ENCODE peak calls at places on chromosomes 11 and 22, in seven cellular contexts. E, Z, P, F, T, K and A are unnamed samples.

GRCh38 chr22:50436841-50437341 is 37.9 kb downstream of the SBF1 start:
- DNase-seq in E (no peak), Z (no peak), P (no peak), F (no peak), T (no peak), K (no peak), A (no peak)

GRCh38 chr22:39419911-39420310 is 20.3 kb downstream of the TAB1 start:
- DNase-seq in E (no peak), Z (no peak), P (no peak), F (no peak), T (no peak), K (no peak), A (no peak)

GRCh38 chr11:1156506-1157340 is 1.0 kb upstream of the MUC5AC start:
- DNase-seq in E (no peak), Z (no peak), P (no peak), F (peak), T (peak), K (no peak), A (no peak)

GRCh38 chr11:45665206-45665932 is at the start of gene CHST1:
- DNase-seq in E (peak), Z (no peak), P (no peak), F (peak), T (no peak), K (peak), A (no peak)

GRCh38 chr22:22110548-22111266 is 128.1 kb upstream of the TOP3B start:
- DNase-seq in E (no peak), Z (peak), P (peak), F (no peak), T (no peak), K (peak), A (peak)

GRCh38 chr11:60924906-60925684 is 835 bp downstream of the TMEM132A start:
- DNase-seq in E (no peak), Z (no peak), P (no peak), F (no peak), T (no peak), K (no peak), A (no peak)

GRCh38 chr11:124482362-124483147 is 37.1 kb upstream of the OR8B8 start:
- DNase-seq in E (no peak), Z (peak), P (peak), F (no peak), T (no peak), K (no peak), A (no peak)

GRCh38 chr22:46072030-46072881 is 78.1 kb upstream of the PPARA start:
- DNase-seq in E (peak), Z (peak), P (no peak), F (peak), T (peak), K (peak), A (no peak)

GRCh38 chr11:66639066-66639813 is 737 bp downstream of the RBM4 start:
- DNase-seq in E (peak), Z (peak), P (peak), F (no peak), T (peak), K (no peak), A (no peak)

GRCh38 chr11:94593030-94593429 is 25.9 kb downstream of the PIWIL4 start:
- DNase-seq in E (no peak), Z (no peak), P (peak), F (no peak), T (no peak), K (no peak), A (no peak)

GRCh38 chr11:111633756-111634362 is 31.6 kb downstream of the SIK2 start:
- DNase-seq in E (no peak), Z (peak), P (peak), F (no peak), T (no peak), K (no peak), A (no peak)

GRCh38 chr11:86671386-86672006 is 920 bp downstream of the ME3 start:
- DNase-seq in E (peak), Z (peak), P (no peak), F (peak), T (peak), K (peak), A (no peak)

GRCh38 chr11:126146454-126147192 is 64.8 kb downstream of the RPUSD4 start:
- DNase-seq in E (no peak), Z (no peak), P (no peak), F (no peak), T (no peak), K (no peak), A (no peak)

GRCh38 chr22:50612715-50613221 is 12.2 kb downstream of the MAPK8IP2 start:
- DNase-seq in E (no peak), Z (no peak), P (no peak), F (peak), T (peak), K (no peak), A (no peak)

GRCh38 chr11:128302425-128303186 is 284.8 kb downstream of the ETS1 start:
- DNase-seq in E (no peak), Z (no peak), P (no peak), F (no peak), T (no peak), K (no peak), A (no peak)

GRCh38 chr11:4890279-4890678 is 8.6 kb downstream of the OR51T1 start:
- DNase-seq in E (no peak), Z (no peak), P (peak), F (no peak), T (no peak), K (no peak), A (no peak)

GRCh38 chr22:28570697-28571373 is 108.8 kb downstream of the TTC28 start:
- DNase-seq in E (no peak), Z (peak), P (no peak), F (no peak), T (no peak), K (no peak), A (peak)

GRCh38 chr11:117931971-117932370 is 2.8 kb upstream of the TMPRSS13 start:
- DNase-seq in E (no peak), Z (no peak), P (no peak), F (no peak), T (peak), K (no peak), A (no peak)

GRCh38 chr22:38137876-38138687 is 27.6 kb upstream of the BAIAP2L2 start:
- DNase-seq in E (no peak), Z (no peak), P (no peak), F (no peak), T (peak), K (no peak), A (no peak)

GRCh38 chr11:119889111-119889510 is 160.1 kb upstream of the NECTIN1 start:
- DNase-seq in E (no peak), Z (no peak), P (no peak), F (no peak), T (no peak), K (no peak), A (no peak)

GRCh38 chr22:42643632-42644421 is 3.4 kb upstream of the ATP5MGL start:
- DNase-seq in E (no peak), Z (no peak), P (no peak), F (no peak), T (no peak), K (no peak), A (no peak)

GRCh38 chr22:46763051-46763705 is 728 bp downstream of the TBC1D22A start:
- DNase-seq in E (peak), Z (no peak), P (no peak), F (no peak), T (peak), K (no peak), A (no peak)

GRCh38 chr22:22073769-22074561 is 91.4 kb upstream of the TOP3B start:
- DNase-seq in E (no peak), Z (no peak), P (no peak), F (no peak), T (no peak), K (no peak), A (no peak)

GRCh38 chr11:69311767-69312385 is 17.9 kb downstream of the MYEOV start:
- DNase-seq in E (no peak), Z (no peak), P (no peak), F (no peak), T (peak), K (no peak), A (no peak)

GRCh38 chr11:130725417-130726233 is 190.7 kb downstream of the SNX19 start:
- DNase-seq in E (no peak), Z (peak), P (no peak), F (no peak), T (no peak), K (no peak), A (no peak)

GRCh38 chr11:75775056-75775455 is 6.5 kb downstream of the DGAT2 start:
- DNase-seq in E (no peak), Z (no peak), P (no peak), F (no peak), T (no peak), K (no peak), A (no peak)
- H3K4me3 ChIP-seq in E (no peak), Z (no peak), P (no peak), F (no peak), T (no peak), K (no peak), A (no peak)

DNA sequence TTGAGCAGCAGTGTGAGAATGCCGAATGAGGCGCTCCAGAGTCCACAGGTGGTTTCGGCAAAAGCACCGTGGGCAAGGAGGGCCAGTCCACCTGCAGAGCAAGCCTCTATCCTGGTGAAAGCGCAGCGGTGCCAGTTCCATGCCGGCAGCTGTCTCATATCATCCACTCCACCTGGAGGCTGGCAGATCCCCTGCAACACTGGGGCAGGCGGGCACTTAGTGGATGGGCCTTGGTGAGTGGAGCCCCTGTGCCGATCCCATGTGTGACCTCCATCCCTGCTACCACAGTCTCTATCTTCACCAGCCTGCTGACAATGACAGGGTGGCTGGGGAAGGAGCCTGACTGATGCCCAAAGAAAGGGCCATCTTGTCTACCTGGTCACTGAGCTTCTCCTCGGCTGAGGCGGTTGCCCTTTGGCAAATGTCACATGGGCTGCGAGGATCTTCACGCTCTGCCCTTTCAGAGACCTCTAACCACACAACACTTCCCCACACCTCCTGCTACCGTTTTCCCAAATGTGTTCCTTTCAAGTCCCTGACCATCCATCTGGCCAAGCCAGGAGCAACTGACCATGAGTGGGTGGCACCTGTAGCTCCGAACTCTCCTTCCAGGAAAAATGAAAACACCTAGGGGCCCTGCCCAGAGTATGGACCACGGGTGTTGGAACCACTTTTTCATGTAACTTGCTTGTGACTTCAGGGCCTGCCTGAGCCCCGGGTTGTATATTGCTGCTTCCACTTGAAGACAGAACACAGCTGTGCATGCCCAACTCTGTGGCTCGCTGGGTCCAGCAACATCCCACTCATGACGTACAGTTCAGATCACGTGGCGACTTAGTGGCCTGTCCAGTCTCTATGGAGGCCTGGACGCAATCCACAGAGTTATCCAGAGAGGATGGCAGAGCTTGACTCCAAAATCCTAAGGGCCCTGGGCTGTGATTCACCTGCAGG is 7.1 kb downstream of the C11orf21 start:
- DNase-seq in E (peak), Z (no peak), P (no peak), F (no peak), T (peak), K (peak), A (no peak)
- TF ChIP-seq CTCF in E (no peak), Z (no peak), P (no peak), F (no peak), T (no peak), K (no peak), A (no peak)

DNA sequence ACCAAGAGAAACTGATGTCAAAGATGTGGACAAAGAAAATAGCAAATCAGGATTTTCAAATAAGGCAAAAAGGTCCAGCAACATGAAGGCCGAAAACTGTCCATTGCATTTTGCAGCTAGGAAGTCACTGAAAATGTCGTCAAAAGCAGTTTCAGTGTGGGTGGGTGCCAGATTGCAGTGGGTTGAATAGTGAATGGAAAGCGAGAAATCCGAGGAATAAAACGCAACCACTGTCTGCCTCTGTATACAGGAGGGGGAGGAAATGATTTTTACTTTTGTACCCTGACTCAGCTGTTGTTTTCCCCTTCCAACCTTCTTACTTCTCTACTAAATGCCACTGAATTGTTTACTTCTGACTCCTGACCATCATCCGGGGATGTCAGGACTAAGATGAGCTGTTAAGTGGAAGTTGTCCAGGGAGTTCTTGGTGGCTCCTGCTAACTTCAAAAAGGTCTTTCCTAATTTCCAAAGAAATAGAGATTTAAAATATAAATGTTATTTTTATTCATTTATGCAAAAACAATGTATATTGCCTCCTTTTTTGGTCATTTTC is 64.9 kb upstream of the BIRC3 start:
- DNase-seq in E (no peak), Z (peak), P (no peak), F (no peak), T (no peak), K (no peak), A (no peak)
- H3K4me3 ChIP-seq in E (no peak), Z (no peak), P (no peak), F (no peak), T (no peak), K (no peak), A (no peak)

DNA sequence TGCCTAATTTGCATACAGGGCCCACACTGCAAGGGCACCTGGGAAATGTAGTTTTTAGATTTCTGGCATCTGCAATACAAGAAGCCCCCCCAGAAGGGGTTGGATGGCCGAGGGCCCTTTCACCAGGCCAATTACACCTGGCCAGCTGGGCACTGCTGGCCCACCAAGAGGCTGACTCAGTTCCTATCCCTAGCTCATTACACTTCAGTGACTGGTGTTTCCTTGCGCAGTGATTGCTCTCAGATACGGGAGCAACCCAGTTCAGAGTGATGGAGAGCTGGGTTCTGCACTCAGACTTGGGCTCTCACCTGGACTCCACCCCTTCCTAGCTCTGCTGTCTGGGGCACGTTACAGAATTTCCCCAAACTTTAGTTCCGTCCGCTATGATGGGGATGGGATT is 81.1 kb upstream of the SHANK2 start:
- DNase-seq in E (peak), Z (no peak), P (no peak), F (no peak), T (peak), K (no peak), A (no peak)
- TF ChIP-seq CTCF in E (no peak), Z (no peak), P (no peak), F (no peak), T (no peak), K (no peak), A (no peak)

GRCh38 chr11:17742019-17742418 is 7.4 kb downstream of the KCNC1 start:
- DNase-seq in E (no peak), Z (no peak), P (no peak), F (no peak), T (no peak), K (no peak), A (no peak)

GRCh38 chr11:17741487-17741886 is 6.9 kb downstream of the KCNC1 start:
- DNase-seq in E (no peak), Z (no peak), P (no peak), F (no peak), T (no peak), K (no peak), A (no peak)

GRCh38 chr11:17738350-17739207 is 4.0 kb downstream of the KCNC1 start:
- DNase-seq in E (no peak), Z (no peak), P (no peak), F (no peak), T (no peak), K (no peak), A (no peak)

GRCh38 chr11:17740649-17741235 is 6.2 kb downstream of the KCNC1 start:
- DNase-seq in E (no peak), Z (no peak), P (no peak), F (no peak), T (no peak), K (no peak), A (no peak)

GRCh38 chr11:17739945-17740338 is 5.4 kb downstream of the KCNC1 start:
- DNase-seq in E (no peak), Z (no peak), P (no peak), F (no peak), T (no peak), K (no peak), A (no peak)
- H3K4me3 ChIP-seq in E (no peak), Z (no peak), P (no peak), F (no peak), T (no peak), K (no peak), A (no peak)

GRCh38 chr11:12184696-12185095 is 74.3 kb downstream of the MICAL2 start:
- DNase-seq in E (no peak), Z (peak), P (no peak), F (no peak), T (no peak), K (no peak), A (no peak)

GRCh38 chr11:12187399-12187798 is 77.0 kb downstream of the MICAL2 start:
- DNase-seq in E (no peak), Z (no peak), P (peak), F (no peak), T (peak), K (no peak), A (no peak)

GRCh38 chr11:12185106-12185690 is 74.8 kb downstream of the MICAL2 start:
- DNase-seq in E (no peak), Z (no peak), P (no peak), F (no peak), T (peak), K (no peak), A (no peak)

GRCh38 chr11:12186683-12187082 is 76.3 kb downstream of the MICAL2 start:
- DNase-seq in E (no peak), Z (no peak), P (no peak), F (no peak), T (peak), K (no peak), A (no peak)

GRCh38 chr11:12185914-12186313 is 75.5 kb downstream of the MICAL2 start:
- DNase-seq in E (no peak), Z (no peak), P (no peak), F (no peak), T (peak), K (no peak), A (peak)
- TF ChIP-seq CTCF in E (no peak), Z (no peak), P (peak), F (no peak), T (no peak), K (no peak), A (peak)